ENCODE peak calls at places on chromosomes 13 and 19, in nine cellular contexts. C, L, S, P, Z, X, Q, Y and O are unnamed samples.
A peak's percentile ranks its signal among the peaks of the same experiment; 100 is the strongest.

GRCh38 chr13:23141964-23142363 is 38.8 kb upstream of the SGCG start:
- DNase-seq in S (no peak), P (no peak), Z (no peak), Y (no peak), Q (no peak), L (no peak), C (no peak), X (no peak), O (no peak)

GRCh38 chr13:102729560-102730275 is 34.9 kb upstream of the METTL21C start:
- DNase-seq in Y (no peak), Z (no peak), X (no peak), L (no peak), C (no peak), Q (peak; percentile 26), P (no peak), S (no peak), O (no peak)

GRCh38 chr13:36356058-36356457 is 9.9 kb upstream of the SPART start:
- DNase-seq in X (no peak), C (no peak), Z (no peak), L (no peak), Y (no peak), P (no peak), Q (no peak), S (no peak), O (no peak)

GRCh38 chr13:113584870-113585671 is 518 bp downstream of the TFDP1 start:
- DNase-seq in P (no peak), L (peak; percentile 51), Q (no peak), Y (peak; percentile 63), X (no peak), Z (peak; percentile 17), S (peak; percentile 24), C (peak; percentile 0), O (no peak)

GRCh38 chr13:48976677-48977625 is 1.2 kb downstream of the FNDC3A start:
- DNase-seq in Y (no peak), S (no peak), L (no peak), Z (peak; percentile 85), C (no peak), Q (no peak), P (no peak), X (no peak), O (no peak)

GRCh38 chr19:11598103-11598483 is 810 bp downstream of the ZNF627 start:
- DNase-seq in P (no peak), Y (no peak), L (no peak), Q (no peak), X (no peak), S (no peak), C (no peak), Z (no peak), O (no peak)

GRCh38 chr13:114173753-114174152 is 5.3 kb upstream of the CFAP97D2 start:
- DNase-seq in S (no peak), Q (no peak), X (no peak), Y (no peak), L (no peak), Z (no peak), C (no peak), P (no peak), O (no peak)

GRCh38 chr13:44243198-44243852 is 130.3 kb upstream of the SERP2 start:
- DNase-seq in Z (peak; percentile 50), S (peak; percentile 35), Q (no peak), Y (no peak), X (no peak), P (no peak), C (peak; percentile 11), L (peak; percentile 58), O (peak; percentile 62)

GRCh38 chr19:38400361-38400760 is 2.5 kb upstream of the FAM98C start:
- DNase-seq in X (no peak), L (no peak), P (no peak), Q (no peak), C (no peak), S (no peak), Z (no peak), Y (no peak), O (no peak)

GRCh38 chr13:83867708-83868107 is 14.6 kb downstream of the SLITRK1 start:
- DNase-seq in X (no peak), L (no peak), Z (no peak), P (no peak), Q (no peak), Y (no peak), S (no peak), C (no peak), O (no peak)

GRCh38 chr13:51895906-51896888 is 34.4 kb downstream of the CCDC70 start:
- DNase-seq in Q (peak; percentile 11), S (peak; percentile 67), Y (no peak), Z (peak; percentile 57), C (peak; percentile 61), P (no peak), L (peak; percentile 54), X (no peak), O (peak; percentile 73)

GRCh38 chr13:33483471-33483870 is 197.9 kb upstream of the STARD13 start:
- DNase-seq in P (no peak), X (no peak), Y (no peak), Q (no peak), L (no peak), Z (no peak), C (no peak), S (no peak), O (no peak)

GRCh38 chr13:110405597-110406450 is 98.7 kb downstream of the COL4A2 start:
- DNase-seq in L (no peak), Z (no peak), Q (no peak), C (no peak), P (no peak), Y (no peak), X (no peak), S (no peak), O (no peak)

GRCh38 chr19:8148410-8149231 is 771 bp downstream of the FBN3 start:
- DNase-seq in Z (no peak), Q (no peak), P (no peak), L (peak; percentile 58), X (no peak), Y (peak; percentile 73), C (peak; percentile 40), S (no peak), O (peak; percentile 52)

DNA sequence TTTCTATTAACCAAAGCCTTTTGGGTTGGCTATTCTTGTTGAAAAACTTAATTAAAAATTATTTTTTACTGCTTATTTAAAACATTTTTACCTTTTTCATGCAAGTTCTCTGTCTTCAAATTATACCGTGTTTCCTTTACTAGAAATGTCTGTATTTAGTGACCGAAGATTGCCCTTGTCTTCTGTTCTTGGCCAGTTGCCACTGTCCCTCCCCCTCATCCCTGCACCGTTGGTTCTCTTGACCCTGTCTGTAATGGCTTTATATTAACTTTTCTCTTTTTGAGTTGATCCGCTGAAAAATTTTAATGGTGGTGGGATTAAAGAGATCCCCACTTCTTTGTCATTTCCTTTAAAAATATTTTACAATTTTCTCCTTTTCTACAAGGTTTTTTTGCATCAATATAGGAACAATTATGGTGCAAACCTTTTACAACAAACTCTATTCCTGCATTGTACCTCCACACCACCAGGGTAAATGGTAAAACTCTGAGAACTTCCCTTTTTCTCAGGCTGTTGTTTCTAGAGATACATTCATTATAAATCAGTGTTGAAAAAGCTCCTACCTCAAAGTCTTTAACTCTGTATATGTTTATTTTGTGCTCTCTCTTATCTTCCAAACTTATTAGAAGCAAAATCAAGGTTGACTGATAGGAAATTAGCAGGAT is 12.9 kb upstream of the RNF113B start:
- DNase-seq in S (no peak), Y (no peak), X (no peak), Z (no peak), Q (no peak), P (no peak), L (no peak), C (no peak), O (no peak)
- TF ChIP-seq CTCF in S (no peak), Y (no peak), X (no peak), Z (no peak), Q (no peak), P (no peak), L (no peak), C (no peak), O (no peak)

GRCh38 chr13:46403851-46404731 is 17.0 kb upstream of the RUBCNL start:
- DNase-seq in L (peak; percentile 55), C (no peak), Y (no peak), X (no peak), Q (no peak), Z (no peak), P (no peak), S (no peak), O (no peak)
- TF ChIP-seq CTCF in L (no peak), C (no peak), Y (no peak), X (no peak), Q (no peak), Z (no peak), P (no peak), S (no peak), O (no peak)

GRCh38 chr19:31670931-31671330 is 321.7 kb upstream of the TSHZ3 start:
- DNase-seq in C (no peak), P (no peak), X (no peak), L (no peak), Z (no peak), S (no peak), Y (no peak), Q (no peak), O (no peak)

GRCh38 chr19:31674503-31675186 is 325.4 kb upstream of the TSHZ3 start:
- DNase-seq in Q (no peak), P (no peak), Z (no peak), L (no peak), Y (no peak), C (no peak), X (no peak), S (no peak), O (no peak)

GRCh38 chr19:31675187-31675913 is 326.1 kb upstream of the TSHZ3 start:
- DNase-seq in L (no peak), P (no peak), Y (no peak), X (no peak), C (no peak), S (no peak), Q (no peak), Z (no peak), O (no peak)

GRCh38 chr19:31678421-31678820 is 329.2 kb upstream of the TSHZ3 start:
- DNase-seq in Y (no peak), P (no peak), C (no peak), Q (no peak), X (no peak), Z (no peak), S (no peak), L (no peak), O (no peak)

GRCh38 chr19:31676271-31677004 is 327.2 kb upstream of the TSHZ3 start:
- DNase-seq in S (no peak), Z (no peak), Y (no peak), Q (no peak), C (no peak), X (no peak), P (no peak), L (no peak), O (peak; percentile 38)
- TF ChIP-seq CTCF in S (no peak), Z (no peak), Y (peak; percentile 46), Q (no peak), C (no peak), X (no peak), P (no peak), L (peak; percentile 44), O (peak; percentile 28)

DNA sequence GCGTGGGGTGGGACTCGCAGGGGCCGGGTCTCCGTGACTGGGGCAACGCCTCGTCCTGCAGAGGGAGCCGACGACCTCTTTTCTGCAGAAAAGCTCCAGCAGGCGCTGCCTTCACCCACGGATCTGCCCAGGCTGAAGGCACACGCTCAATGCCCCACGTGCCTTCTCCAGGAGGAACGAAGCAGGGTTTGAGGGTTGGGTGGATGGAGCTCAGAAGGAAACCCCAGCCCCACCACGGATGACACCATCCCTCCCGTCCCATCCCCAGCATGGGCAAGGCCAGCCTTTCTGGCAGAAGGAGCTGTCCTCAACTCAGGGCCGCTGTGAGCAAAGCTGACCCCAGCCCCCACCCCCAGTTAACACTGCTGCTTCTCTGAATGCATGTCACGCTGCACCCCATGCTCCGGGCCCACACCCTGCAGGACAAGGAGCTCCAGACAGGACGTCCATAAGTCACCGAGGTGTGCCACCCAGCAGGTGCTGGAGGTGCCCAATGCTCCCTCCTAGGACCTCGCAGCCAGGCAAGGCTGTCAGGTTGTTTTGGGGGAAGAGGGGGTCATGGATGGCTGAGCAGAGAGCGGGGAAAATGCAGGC is 7.4 kb downstream of the C19orf25 start:
- DNase-seq in X (peak; percentile 49), S (no peak), L (peak; percentile 38), P (no peak), Q (no peak), C (no peak), Y (no peak), Z (no peak), O (no peak)
- TF ChIP-seq CTCF in X (no peak), S (no peak), L (no peak), P (no peak), Q (peak; percentile 21), C (no peak), Y (no peak), Z (no peak), O (no peak)